ENCODE peak calls at places on chromosomes 11 and 22, in seven cellular contexts. M is fibroblast of lung, T is tibial artery, A is spleen, P is fibroblast of mammary gland, B is AG10803, U is astrocyte of the cerebellum. C is an unnamed sample.

GRCh38 chr11:110886241-110886640 is 174.0 kb upstream of the ARHGAP20 start:
- DNase-seq in P (no peak), B (no peak), T (no peak), M (peak; percentile 27), A (no peak), U (no peak), C (no peak)

GRCh38 chr11:36115378-36115801 is 171.5 kb downstream of the LDLRAD3 start:
- DNase-seq in M (no peak), T (no peak), B (no peak), U (no peak), A (no peak), P (no peak), C (no peak)

GRCh38 chr22:23058481-23059336 is 11.6 kb upstream of the GNAZ start:
- DNase-seq in A (peak; percentile 48), U (no peak), T (peak; percentile 52), M (no peak), P (no peak), B (no peak), C (no peak)

GRCh38 chr11:120239713-120240640 is at the start of gene POU2F3:
- DNase-seq in A (peak; percentile 64), P (no peak), M (no peak), B (no peak), U (no peak), T (no peak), C (no peak)

GRCh38 chr11:67033661-67034166 is 10.8 kb downstream of the SYT12 start:
- DNase-seq in P (peak; percentile 97), U (peak; percentile 95), M (peak; percentile 93), T (peak; percentile 76), A (no peak), B (peak; percentile 99), C (peak; percentile 97)

GRCh38 chr11:59776210-59777066 is 21.3 kb downstream of the STX3 start:
- DNase-seq in U (peak; percentile 41), B (no peak), P (peak; percentile 62), A (no peak), M (peak; percentile 21), T (no peak), C (no peak)

GRCh38 chr11:117587416-117587815 is 209.6 kb downstream of the DSCAML1 start:
- DNase-seq in A (no peak), T (peak; percentile 27), M (no peak), P (no peak), B (no peak), U (no peak), C (no peak)

GRCh38 chr11:12198261-12198925 is 88.0 kb downstream of the MICAL2 start:
- DNase-seq in M (no peak), U (no peak), B (no peak), A (no peak), T (peak; percentile 72), P (no peak), C (no peak)

GRCh38 chr11:110373061-110373702 is 56.6 kb upstream of the FDX1 start:
- DNase-seq in P (peak; percentile 80), B (peak; percentile 66), A (no peak), M (peak; percentile 50), U (no peak), T (no peak), C (no peak)

GRCh38 chr22:37127350-37127878 is 17.9 kb upstream of the TMPRSS6 start:
- DNase-seq in M (no peak), T (no peak), B (no peak), P (no peak), U (no peak), A (no peak), C (no peak)

GRCh38 chr11:1472180-1473005 is 14.2 kb downstream of the MOB2 start:
- DNase-seq in M (no peak), U (no peak), A (peak; percentile 52), P (no peak), T (peak; percentile 65), B (no peak), C (no peak)

GRCh38 chr11:117796456-117797428 is at the start of gene DSCAML1:
- DNase-seq in M (no peak), P (no peak), A (no peak), U (no peak), B (no peak), T (no peak), C (no peak)

GRCh38 chr11:102666331-102666957 is 39.1 kb downstream of the MMP27 start:
- DNase-seq in P (peak; percentile 52), M (peak; percentile 70), T (no peak), A (no peak), B (peak; percentile 55), U (peak; percentile 15), C (no peak)

GRCh38 chr11:116217441-116217840 is 555.3 kb downstream of the BUD13 start:
- DNase-seq in T (no peak), P (no peak), A (no peak), M (no peak), B (no peak), U (no peak), C (no peak)

GRCh38 chr22:31730344-31730711 is 19.6 kb downstream of the PRR14L start:
- DNase-seq in B (no peak), P (no peak), M (no peak), A (no peak), T (peak; percentile 10), U (no peak), C (no peak)

GRCh38 chr11:29962243-29962642 is 54.6 kb downstream of the KCNA4 start:
- DNase-seq in T (no peak), A (no peak), M (no peak), B (no peak), P (peak; percentile 2), U (no peak), C (no peak)

GRCh38 chr11:1882265-1883238 is 9.1 kb downstream of the PRR33 start:
- DNase-seq in U (peak; percentile 29), P (peak; percentile 66), A (peak; percentile 96), B (peak; percentile 49), M (peak; percentile 69), T (peak; percentile 84), C (no peak)

GRCh38 chr22:19622061-19622441 is 92.3 kb upstream of the SEPTIN5 start:
- DNase-seq in B (no peak), A (peak; percentile 84), M (no peak), U (no peak), T (no peak), P (no peak), C (no peak)

GRCh38 chr11:65719887-65720236 is 736 bp downstream of the RNASEH2C start:
- DNase-seq in P (peak; percentile 52), T (no peak), B (peak; percentile 44), A (no peak), U (no peak), M (peak; percentile 34), C (no peak)

GRCh38 chr11:6387811-6388599 is 2.3 kb upstream of the SMPD1 start:
- DNase-seq in A (no peak), M (peak; percentile 39), U (no peak), T (peak; percentile 17), B (no peak), P (peak; percentile 41), C (no peak)

DNA sequence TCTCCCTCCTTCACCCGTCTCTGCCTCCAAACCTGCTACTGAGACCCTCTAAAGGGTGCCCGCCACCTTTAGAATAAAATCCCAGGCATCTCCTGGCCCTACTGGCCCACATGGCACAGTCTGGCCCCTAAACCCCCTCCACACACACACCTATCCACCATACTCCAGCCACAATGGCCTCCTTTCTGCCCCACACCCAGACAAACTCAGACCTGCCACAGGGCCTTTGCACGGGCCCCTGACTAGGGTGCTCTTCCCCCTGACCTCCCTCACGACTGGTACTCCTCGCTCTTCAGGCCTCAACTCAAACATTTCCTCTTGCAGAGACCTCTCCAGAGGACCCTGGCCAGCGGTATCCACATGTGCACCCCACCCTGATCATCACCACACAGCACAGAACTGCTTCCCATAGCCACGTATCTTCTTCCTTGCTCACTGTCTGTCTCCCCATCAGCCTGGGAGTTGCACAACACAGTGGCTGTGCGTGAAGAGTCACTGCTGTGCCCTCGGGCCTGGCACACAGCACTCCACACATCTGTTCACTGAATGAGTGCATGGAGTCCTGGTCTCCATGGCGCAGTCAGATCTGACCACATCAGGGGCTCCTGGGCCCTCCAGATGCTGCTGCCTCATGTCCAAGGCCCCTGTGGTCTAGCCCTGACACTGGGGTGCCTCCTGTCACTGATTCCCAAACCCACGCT is 66.2 kb upstream of the TCF20 start:
- DNase-seq in M (no peak), B (peak; percentile 35), P (peak; percentile 5), T (no peak), U (no peak), A (no peak), C (no peak)
- H3K4me3 ChIP-seq in M (no peak overlapping the region), B (no peak overlapping the region), P (no peak overlapping the region), T (no peak overlapping the region), U (no peak overlapping the region), A (no peak overlapping the region), C (no peak overlapping the region)

GRCh38 chr11:100010393-100010792 is 676.7 kb upstream of the ARHGAP42 start:
- DNase-seq in M (no peak), T (no peak), A (no peak), B (no peak), U (no peak), P (no peak), C (no peak)
- TF ChIP-seq CTCF in M (no peak), T (no peak), A (no peak), B (no peak), U (no peak), P (no peak), C (no peak)

DNA sequence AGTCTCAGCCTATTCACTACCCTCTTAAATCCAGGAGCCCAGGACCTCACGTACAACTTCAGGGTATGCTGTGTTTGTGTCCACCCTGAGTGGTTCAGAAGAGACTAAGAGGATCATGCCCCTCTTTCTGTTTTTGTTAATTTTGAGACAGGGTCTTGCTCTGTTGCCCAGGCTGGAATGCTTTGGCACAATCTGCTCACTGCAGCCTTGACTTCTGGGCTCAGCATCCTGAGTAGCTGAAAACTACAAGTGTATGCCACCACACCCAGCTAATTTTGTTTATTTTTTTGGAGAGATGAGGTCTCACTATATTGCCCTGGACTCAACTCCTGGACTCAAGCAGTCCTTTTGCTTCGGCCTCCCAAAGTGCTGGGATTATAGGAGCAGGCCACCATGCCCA is 118.5 kb downstream of the NAT10 start:
- DNase-seq in P (no peak), A (no peak), T (no peak), M (no peak), U (no peak), B (no peak), C (no peak)
- H3K4me3 ChIP-seq in P (no peak overlapping the region), A (no peak overlapping the region), T (no peak overlapping the region), M (no peak overlapping the region), U (no peak overlapping the region), B (no peak overlapping the region), C (no peak overlapping the region)

GRCh38 chr22:35838849-35839646 is 121.4 kb downstream of the APOL5 start:
- DNase-seq in U (peak; percentile 54), B (peak; percentile 77), T (peak; percentile 73), M (peak; percentile 87), A (no peak), P (peak; percentile 82), C (peak; percentile 33)
- TF ChIP-seq CTCF in U (peak; percentile 60), B (peak; percentile 74), T (peak; percentile 40), M (peak; percentile 45), A (peak; percentile 21), P (peak; percentile 67), C (peak; percentile 60)